ENCODE peak calls at places on chromosomes 16 and 17, in seven cellular contexts. P, I, J, Y, W, R and K are unnamed samples.

GRCh38 chr17:41967141-41967920 is 736 bp downstream of the CNP start:
- DNase-seq in R (peak), Y (peak), P (no peak), J (peak), I (peak), W (no peak), K (peak)

GRCh38 chr17:66944365-66945203 is 19.9 kb upstream of the CACNG4 start:
- DNase-seq in Y (no peak), R (no peak), P (no peak), W (no peak), I (no peak), J (peak), K (no peak)

GRCh38 chr17:71869833-71870545 is 250.8 kb upstream of the SOX9 start:
- DNase-seq in R (no peak), W (no peak), Y (no peak), J (no peak), P (no peak), I (no peak), K (no peak)

GRCh38 chr16:57645691-57646387 is 17.4 kb downstream of the ADGRG1 start:
- DNase-seq in Y (peak), W (no peak), J (no peak), R (peak), I (no peak), P (no peak), K (no peak)

GRCh38 chr17:55320594-55321506 is 56.1 kb downstream of the HLF start:
- DNase-seq in I (no peak), Y (no peak), R (no peak), P (no peak), W (peak), J (no peak), K (no peak)

GRCh38 chr17:63039899-63040602 is 74.0 kb downstream of the TANC2 start:
- DNase-seq in R (no peak), J (no peak), Y (no peak), W (no peak), I (no peak), P (peak), K (no peak)

GRCh38 chr17:78706271-78706915 is 75.7 kb downstream of the CYTH1 start:
- DNase-seq in R (no peak), P (peak), J (no peak), W (no peak), I (no peak), Y (no peak), K (no peak)

GRCh38 chr17:39225974-39226683 is 384 bp upstream of the STAC2 start:
- DNase-seq in Y (peak), R (peak), I (no peak), P (peak), W (peak), J (peak), K (peak)

GRCh38 chr17:4580291-4580690 is 4.0 kb upstream of the SMTNL2 start:
- DNase-seq in W (no peak), Y (no peak), J (no peak), P (no peak), R (no peak), I (no peak), K (no peak)

GRCh38 chr17:4604111-4604644 is 19.8 kb downstream of the SMTNL2 start:
- DNase-seq in R (peak), Y (peak), P (no peak), I (no peak), W (no peak), J (no peak), K (no peak)

GRCh38 chr17:65797809-65798208 is 236.4 kb upstream of the AXIN2 start:
- DNase-seq in J (peak), W (no peak), R (no peak), P (peak), I (no peak), Y (no peak), K (peak)

GRCh38 chr17:27366438-27366837 is 72.5 kb downstream of the WSB1 start:
- DNase-seq in R (no peak), I (no peak), J (no peak), W (peak), P (no peak), Y (no peak), K (no peak)

GRCh38 chr17:14712471-14713075 is 411.7 kb downstream of the HS3ST3B1 start:
- DNase-seq in Y (no peak), I (no peak), J (no peak), R (no peak), W (no peak), P (no peak), K (no peak)

GRCh38 chr17:34234616-34235015 is 20.5 kb upstream of the CCL2 start:
- DNase-seq in I (no peak), W (no peak), J (no peak), R (no peak), P (no peak), Y (no peak), K (no peak)

GRCh38 chr16:732936-733335 is 6.0 kb downstream of the HAGHL start:
- DNase-seq in Y (no peak), W (no peak), R (no peak), I (no peak), J (peak), P (peak), K (no peak)

GRCh38 chr16:64481497-64481896 is 640.4 kb downstream of the CDH11 start:
- DNase-seq in J (no peak), Y (no peak), P (no peak), W (no peak), I (no peak), R (no peak), K (no peak)

GRCh38 chr16:57530104-57530522 is 6.3 kb downstream of the CCDC102A start:
- DNase-seq in I (peak), R (peak), J (no peak), Y (peak), P (no peak), W (peak), K (peak)

GRCh38 chr16:57830890-57831484 is 28.7 kb upstream of the KIFC3 start:
- DNase-seq in I (no peak), W (no peak), R (no peak), P (no peak), Y (no peak), J (no peak), K (no peak)

GRCh38 chr17:30964878-30965277 is 6.0 kb upstream of the RNF135 start:
- DNase-seq in R (no peak), W (peak), I (no peak), J (no peak), P (no peak), Y (no peak), K (no peak)

GRCh38 chr17:21012736-21013135 is 30.1 kb downstream of the USP22 start:
- DNase-seq in P (no peak), I (no peak), R (no peak), J (no peak), W (no peak), Y (no peak), K (no peak)

GRCh38 chr16:63976345-63976744 is 1145.5 kb downstream of the CDH11 start:
- DNase-seq in R (no peak), I (no peak), W (no peak), Y (no peak), P (no peak), J (no peak), K (no peak)

GRCh38 chr17:6940186-6940649 is 55.6 kb upstream of the ALOX12 start:
- DNase-seq in P (no peak), Y (no peak), W (no peak), J (no peak), R (no peak), I (no peak), K (no peak)

GRCh38 chr17:78965369-78965982 is 14.2 kb downstream of the LGALS3BP start:
- DNase-seq in P (no peak), I (no peak), Y (no peak), R (no peak), W (no peak), J (no peak), K (no peak)

GRCh38 chr16:87740441-87740840 is 25.3 kb downstream of the KLHDC4 start:
- DNase-seq in J (no peak), P (no peak), I (no peak), Y (no peak), R (no peak), W (no peak), K (no peak)

GRCh38 chr16:19933740-19934139 is 49.1 kb upstream of the GPRC5B start:
- DNase-seq in R (no peak), P (no peak), J (peak), Y (no peak), W (no peak), I (no peak), K (no peak)

GRCh38 chr16:28304214-28304613 is 11.9 kb downstream of the SBK1 start:
- DNase-seq in Y (peak), P (peak), I (peak), W (no peak), R (peak), J (peak), K (no peak)

GRCh38 chr17:72334205-72334604 is 213.4 kb downstream of the SOX9 start:
- DNase-seq in W (no peak), I (no peak), Y (no peak), R (no peak), J (no peak), P (peak), K (no peak)

GRCh38 chr17:9002610-9003354 is 18.5 kb upstream of the NTN1 start:
- DNase-seq in I (no peak), W (peak), R (no peak), Y (peak), P (peak), J (peak), K (no peak)

GRCh38 chr16:82456683-82457082 is 170.1 kb upstream of the CDH13 start:
- DNase-seq in Y (peak), W (peak), P (peak), J (peak), R (no peak), I (peak), K (no peak)

GRCh38 chr16:17937003-17937402 is 399.5 kb downstream of the NPIPA8 start:
- DNase-seq in R (no peak), Y (no peak), P (no peak), J (no peak), I (no peak), W (no peak), K (no peak)

GRCh38 chr17:81460856-81461460 is 51.6 kb downstream of the ACTG1 start:
- DNase-seq in W (no peak), P (no peak), Y (peak), R (no peak), I (peak), J (no peak), K (no peak)

GRCh38 chr16:68298907-68299515 is 11.7 kb downstream of the SLC7A6OS start:
- DNase-seq in R (peak), I (no peak), P (no peak), J (no peak), Y (peak), W (no peak), K (no peak)

GRCh38 chr16:11089504-11090124 is 145.2 kb downstream of the CLEC16A start:
- DNase-seq in W (no peak), J (no peak), R (no peak), P (no peak), I (no peak), Y (no peak), K (no peak)

GRCh38 chr17:3911271-3912053 is 4.8 kb downstream of the P2RX1 start:
- DNase-seq in P (no peak), I (peak), W (no peak), Y (no peak), J (peak), R (no peak), K (peak)

GRCh38 chr17:29930399-29931010 is 477 bp upstream of the SSH2 start:
- DNase-seq in P (no peak), J (peak), I (no peak), R (no peak), W (no peak), Y (no peak), K (no peak)

GRCh38 chr17:17018612-17019429 is 23.4 kb upstream of the MPRIP start:
- DNase-seq in I (no peak), J (no peak), Y (peak), W (no peak), P (no peak), R (no peak), K (no peak)

DNA sequence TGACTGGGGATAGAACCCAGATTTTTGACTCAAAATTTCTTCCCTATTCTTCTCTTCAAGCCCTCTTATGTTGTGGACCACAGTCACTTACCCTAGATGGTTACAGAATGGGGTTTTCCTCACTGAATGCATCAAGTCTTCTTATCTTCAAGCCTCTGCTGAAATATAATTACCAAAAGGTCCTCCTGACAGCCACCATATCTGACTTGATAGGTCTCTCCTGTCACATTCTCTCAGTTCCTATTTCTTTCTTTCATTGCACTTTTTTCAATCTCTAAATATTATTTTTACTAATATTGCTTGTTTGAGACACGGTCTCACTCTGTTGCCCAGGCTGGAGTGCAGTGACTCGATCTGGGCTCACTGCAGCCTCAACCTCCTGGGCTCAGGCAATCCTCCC is 1.1 kb upstream of the COPZ2 start:
- DNase-seq in I (no peak), P (no peak), Y (no peak), W (no peak), J (no peak), R (no peak), K (no peak)
- H3K27ac ChIP-seq in I (no peak), P (no peak), Y (no peak), W (no peak), J (no peak), R (no peak), K (no peak)

GRCh38 chr17:76441681-76442340 is 11.1 kb downstream of the UBE2O start:
- DNase-seq in I (no peak), J (peak), Y (no peak), R (no peak), W (no peak), P (no peak), K (no peak)

GRCh38 chr17:76440722-76441362 is 12.1 kb downstream of the UBE2O start:
- DNase-seq in P (no peak), R (no peak), J (no peak), W (no peak), I (no peak), Y (no peak), K (no peak)

GRCh38 chr17:76444518-76445311 is 8.2 kb downstream of the UBE2O start:
- DNase-seq in Y (no peak), J (peak), I (no peak), R (no peak), W (no peak), P (no peak), K (no peak)

GRCh38 chr17:76439314-76439928 is 13.5 kb downstream of the UBE2O start:
- DNase-seq in J (no peak), Y (no peak), I (no peak), P (no peak), W (no peak), R (no peak), K (no peak)

DNA sequence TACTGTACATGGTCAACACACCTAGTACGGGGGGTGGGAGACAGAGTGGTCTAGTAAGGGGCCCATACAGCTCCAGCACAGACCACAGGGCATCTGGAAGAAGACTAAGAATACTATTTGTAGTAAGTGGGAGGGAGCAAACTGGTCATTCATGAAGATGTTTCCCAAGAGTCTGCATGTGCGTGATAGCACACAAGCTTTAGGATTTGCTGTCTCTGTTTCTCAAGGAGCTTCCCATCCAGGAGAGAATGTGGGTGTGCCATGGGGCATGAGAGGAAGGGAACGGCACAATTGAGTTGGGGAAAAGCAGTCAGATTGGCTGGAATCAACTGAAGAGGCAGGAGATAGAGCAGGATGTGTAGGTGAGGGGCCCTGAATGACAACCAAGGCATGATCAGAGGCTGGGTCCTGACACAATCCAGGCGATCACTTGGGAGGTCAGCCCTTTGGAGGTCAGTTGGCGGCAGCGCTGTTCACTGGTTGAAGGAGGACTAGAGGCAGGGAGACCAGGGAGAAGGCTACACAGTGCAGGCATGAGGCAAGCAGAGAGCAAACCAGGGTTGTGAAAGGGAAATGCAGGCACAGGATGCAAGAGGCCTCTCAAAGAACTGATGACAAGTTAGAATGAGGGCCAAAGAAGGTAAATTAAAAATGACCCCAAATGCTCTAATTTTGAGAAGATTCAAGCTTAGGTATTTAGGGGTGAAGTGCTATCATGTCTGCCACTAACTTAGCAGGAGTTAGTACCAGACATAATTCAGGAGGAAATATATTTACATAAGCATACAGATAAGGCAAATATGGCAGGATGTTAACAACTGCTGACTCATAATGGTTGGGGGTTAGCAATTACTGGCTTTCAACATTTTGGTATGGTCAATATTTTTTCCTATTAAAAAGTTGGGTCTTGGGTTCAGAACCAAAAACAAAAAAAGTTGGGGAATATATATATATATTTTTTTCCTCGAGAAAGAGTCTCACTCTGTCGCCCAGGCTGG is 10.3 kb downstream of the UBE2O start:
- DNase-seq in W (no peak), P (no peak), J (no peak), R (no peak), I (no peak), Y (no peak), K (no peak)
- H3K27ac ChIP-seq in W (no peak), P (peak), J (peak), R (no peak), I (peak), Y (peak), K (no peak)

DNA sequence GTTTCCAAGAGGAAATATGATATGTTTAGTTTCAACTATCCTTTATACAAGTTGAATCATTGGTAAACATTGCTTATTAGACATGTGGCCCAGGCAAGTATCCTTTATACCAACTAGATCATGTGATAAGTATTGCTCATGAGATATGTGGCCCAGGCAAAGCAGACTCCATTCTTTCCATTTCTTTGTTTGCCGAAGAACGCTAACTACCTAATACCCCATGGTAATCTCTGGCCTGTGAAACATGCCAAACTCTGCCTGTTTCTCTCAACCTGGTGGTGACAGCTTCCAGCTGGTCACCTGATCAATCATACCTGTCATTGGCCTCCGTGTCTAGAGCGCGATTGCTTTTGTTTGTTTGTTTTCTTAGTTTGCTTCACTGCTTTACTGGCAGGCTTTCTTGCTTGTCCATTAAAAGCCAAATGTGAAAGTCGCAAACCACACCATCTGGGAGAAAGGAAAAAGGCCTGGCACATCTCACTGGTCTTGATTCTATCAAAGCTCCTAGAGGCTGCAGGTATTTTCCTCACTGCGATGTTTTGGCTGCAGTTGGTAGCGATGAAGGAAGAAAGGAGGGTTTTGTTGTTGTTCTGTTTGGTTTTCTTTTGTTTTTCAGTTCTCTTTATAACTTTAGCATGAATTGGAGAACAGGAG is 686.2 kb downstream of the KCNJ2 start:
- DNase-seq in R (no peak), Y (no peak), P (no peak), J (no peak), W (no peak), I (no peak), K (no peak)
- H3K27ac ChIP-seq in R (no peak), Y (no peak), P (no peak), J (no peak), W (no peak), I (no peak), K (no peak)

DNA sequence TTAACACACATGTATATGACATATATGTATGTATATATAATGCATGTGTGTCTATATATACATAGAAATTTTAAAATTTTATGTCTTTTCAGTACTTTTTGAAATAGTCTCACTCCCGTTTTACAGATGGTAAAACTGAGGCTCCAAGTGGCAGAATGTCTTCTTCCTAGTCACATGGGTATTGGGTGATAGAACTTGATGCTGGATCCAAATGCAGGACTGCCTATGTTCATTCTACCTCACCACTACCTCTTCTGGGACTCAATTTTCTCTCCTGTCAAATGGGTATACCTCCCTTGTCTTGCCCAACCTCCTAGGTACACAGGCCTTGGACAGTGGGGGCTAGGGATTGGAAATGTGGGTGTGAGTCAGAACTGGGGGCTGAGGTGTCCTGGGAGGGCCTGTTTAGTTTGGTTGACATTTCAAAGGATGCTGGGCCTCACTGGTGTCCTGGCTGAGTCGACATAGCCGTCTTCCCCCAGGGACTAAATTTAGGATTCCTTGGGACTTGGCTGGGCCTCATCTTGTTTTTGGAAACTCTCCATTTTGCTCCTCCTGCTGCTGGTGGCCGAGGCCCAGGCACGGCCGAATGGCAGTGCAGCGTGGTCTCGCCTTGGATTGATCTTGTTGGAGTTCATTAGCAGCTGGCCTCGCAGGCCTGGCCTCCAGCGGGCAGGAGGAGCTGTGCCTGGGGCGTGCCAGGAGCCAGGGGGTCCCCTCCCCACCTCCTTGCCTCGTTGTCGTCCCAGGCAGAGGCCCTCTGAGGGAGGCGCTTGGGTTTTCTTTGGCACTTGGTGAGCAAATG is 26.0 kb downstream of the NKD1 start:
- DNase-seq in R (peak), I (no peak), Y (no peak), P (no peak), W (peak), J (no peak), K (no peak)
- H3K27ac ChIP-seq in R (no peak), I (no peak), Y (peak), P (no peak), W (peak), J (no peak), K (no peak)

GRCh38 chr17:61335845-61336655 is 63.6 kb upstream of the TBX2 start:
- DNase-seq in R (peak), P (peak), Y (no peak), J (no peak), I (no peak), W (no peak), K (no peak)
- H3K27ac ChIP-seq in R (no peak), P (peak), Y (peak), J (no peak), I (no peak), W (peak), K (no peak)

GRCh38 chr16:54425681-54426549 is 139.3 kb upstream of the IRX3 start:
- DNase-seq in W (no peak), I (no peak), P (no peak), J (no peak), Y (no peak), R (no peak), K (no peak)
- H3K27ac ChIP-seq in W (no peak), I (no peak), P (no peak), J (no peak), Y (no peak), R (no peak), K (no peak)